ENCODE peak calls at places on chromosomes 12 and 14, in six cellular contexts. One of them, this sample, is unnamed.

GRCh38 chr14:62443796-62444195 is 601.5 kb downstream of the KCNH5 start:
- DNase-seq in A549: no peak
- DNase-seq in Peyer's patch: no peak
- DNase-seq in body of pancreas: no peak
- DNase-seq in tibial nerve: no peak
- DNase-seq in stomach: no peak
- DNase-seq in this sample: no peak

GRCh38 chr14:34223302-34224150 is 238.5 kb downstream of the SPTSSA start:
- DNase-seq in A549: no peak
- DNase-seq in Peyer's patch: no peak
- DNase-seq in body of pancreas: no peak
- DNase-seq in tibial nerve: no peak
- DNase-seq in stomach: no peak
- DNase-seq in this sample: no peak

GRCh38 chr14:71532349-71532748 is 399.9 kb upstream of the RGS6 start:
- DNase-seq in A549: no peak
- DNase-seq in Peyer's patch: no peak
- DNase-seq in body of pancreas: no peak
- DNase-seq in tibial nerve: no peak
- DNase-seq in stomach: no peak
- DNase-seq in this sample: no peak

GRCh38 chr12:112004041-112004440 is 8.9 kb downstream of the TMEM116 start:
- DNase-seq in A549: no peak
- DNase-seq in Peyer's patch: no peak
- DNase-seq in body of pancreas: no peak
- DNase-seq in tibial nerve: no peak
- DNase-seq in stomach: no peak
- DNase-seq in this sample: no peak

GRCh38 chr12:52006726-52007157 is at the start of gene TAMALIN:
- DNase-seq in A549: no peak
- DNase-seq in Peyer's patch: peak; percentile 90
- DNase-seq in body of pancreas: peak; percentile 71
- DNase-seq in tibial nerve: peak; percentile 62
- DNase-seq in stomach: peak; percentile 70
- DNase-seq in this sample: peak; percentile 94

GRCh38 chr12:55965240-55965639 is 602 bp downstream of the PMEL start:
- DNase-seq in A549: no peak
- DNase-seq in Peyer's patch: no peak
- DNase-seq in body of pancreas: no peak
- DNase-seq in tibial nerve: no peak
- DNase-seq in stomach: no peak
- DNase-seq in this sample: no peak

GRCh38 chr14:36657409-36658090 is 4.1 kb upstream of the PAX9 start:
- DNase-seq in A549: no peak
- DNase-seq in Peyer's patch: no peak
- DNase-seq in body of pancreas: peak; percentile 20
- DNase-seq in tibial nerve: no peak
- DNase-seq in stomach: no peak
- DNase-seq in this sample: no peak

GRCh38 chr12:52243264-52243773 is 10.3 kb downstream of the KRT7 start:
- DNase-seq in A549: no peak
- DNase-seq in Peyer's patch: no peak
- DNase-seq in body of pancreas: peak; percentile 52
- DNase-seq in tibial nerve: no peak
- DNase-seq in stomach: no peak
- DNase-seq in this sample: peak; percentile 56

GRCh38 chr12:25447046-25447445 is 106.0 kb downstream of the LMNTD1 start:
- DNase-seq in A549: no peak
- DNase-seq in Peyer's patch: no peak
- DNase-seq in body of pancreas: no peak
- DNase-seq in tibial nerve: no peak
- DNase-seq in stomach: no peak
- DNase-seq in this sample: no peak

GRCh38 chr12:78155546-78155945 is 324.9 kb downstream of the NAV3 start:
- DNase-seq in A549: no peak
- DNase-seq in Peyer's patch: no peak
- DNase-seq in body of pancreas: no peak
- DNase-seq in tibial nerve: no peak
- DNase-seq in stomach: no peak
- DNase-seq in this sample: no peak

GRCh38 chr12:120365675-120366340 is 3.2 kb downstream of the MSI1 start:
- DNase-seq in A549: no peak
- DNase-seq in Peyer's patch: peak; percentile 85
- DNase-seq in body of pancreas: peak; percentile 81
- DNase-seq in tibial nerve: no peak
- DNase-seq in stomach: peak; percentile 82
- DNase-seq in this sample: no peak

GRCh38 chr14:37197421-37198272 is at the start of gene MIPOL1:
- DNase-seq in A549: peak; percentile 76
- DNase-seq in Peyer's patch: peak; percentile 85
- DNase-seq in body of pancreas: peak; percentile 88
- DNase-seq in tibial nerve: peak; percentile 61
- DNase-seq in stomach: peak; percentile 88
- DNase-seq in this sample: peak; percentile 84

GRCh38 chr14:95258156-95258555 is 61.6 kb downstream of the CLMN start:
- DNase-seq in A549: no peak
- DNase-seq in Peyer's patch: no peak
- DNase-seq in body of pancreas: no peak
- DNase-seq in tibial nerve: no peak
- DNase-seq in stomach: peak; percentile 10
- DNase-seq in this sample: no peak

GRCh38 chr14:91947196-91948184 is at the start of gene FBLN5:
- DNase-seq in A549: peak; percentile 11
- DNase-seq in Peyer's patch: peak; percentile 66
- DNase-seq in body of pancreas: peak; percentile 75
- DNase-seq in tibial nerve: peak; percentile 32
- DNase-seq in stomach: peak; percentile 60
- DNase-seq in this sample: peak; percentile 80

GRCh38 chr12:131942671-131943070 is 7.1 kb upstream of the EP400 start:
- DNase-seq in A549: no peak
- DNase-seq in Peyer's patch: peak; percentile 34
- DNase-seq in body of pancreas: no peak
- DNase-seq in tibial nerve: no peak
- DNase-seq in stomach: peak; percentile 7
- DNase-seq in this sample: peak; percentile 69

GRCh38 chr12:120369476-120370342 is 745 bp upstream of the MSI1 start:
- DNase-seq in A549: no peak
- DNase-seq in Peyer's patch: no peak
- DNase-seq in body of pancreas: no peak
- DNase-seq in tibial nerve: no peak
- DNase-seq in stomach: no peak
- DNase-seq in this sample: no peak

GRCh38 chr12:4120316-4120920 is 153.1 kb upstream of the CCND2 start:
- DNase-seq in A549: no peak
- DNase-seq in Peyer's patch: no peak
- DNase-seq in body of pancreas: no peak
- DNase-seq in tibial nerve: no peak
- DNase-seq in stomach: no peak
- DNase-seq in this sample: no peak

GRCh38 chr12:32688786-32689185 is 9.7 kb downstream of the DNM1L start:
- DNase-seq in A549: no peak
- DNase-seq in Peyer's patch: no peak
- DNase-seq in body of pancreas: no peak
- DNase-seq in tibial nerve: no peak
- DNase-seq in stomach: no peak
- DNase-seq in this sample: no peak

DNA sequence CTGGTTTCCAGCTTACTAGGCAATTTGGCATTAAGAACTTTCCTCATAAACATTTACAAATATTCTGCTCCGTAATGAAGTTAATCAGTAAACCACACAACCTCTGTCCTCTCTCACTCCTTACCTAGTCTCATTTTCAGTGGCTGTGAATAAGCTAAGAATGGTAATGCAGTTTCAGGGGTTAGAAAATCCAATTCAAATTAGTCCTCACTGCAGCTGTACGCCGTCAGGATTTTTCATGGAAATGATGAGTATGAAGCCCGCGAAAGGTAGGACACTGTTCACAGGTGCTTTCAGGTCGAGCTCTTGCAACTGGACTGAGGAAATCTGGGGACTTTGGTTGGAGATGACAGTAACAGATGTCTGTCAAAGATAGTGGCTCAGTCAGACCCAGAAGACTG is 29.6 kb downstream of the NR1H4 start:
- DNase-seq in A549: no peak
- DNase-seq in Peyer's patch: no peak
- DNase-seq in body of pancreas: no peak
- DNase-seq in tibial nerve: no peak
- DNase-seq in stomach: no peak
- DNase-seq in this sample: no peak
- TF ChIP-seq POLR2A in A549: no peak
- TF ChIP-seq POLR2A in Peyer's patch: peak; percentile 45
- TF ChIP-seq POLR2A in body of pancreas: peak; percentile 51
- TF ChIP-seq POLR2A in tibial nerve: no peak
- TF ChIP-seq POLR2A in stomach: no peak
- TF ChIP-seq POLR2A in this sample: no peak

DNA sequence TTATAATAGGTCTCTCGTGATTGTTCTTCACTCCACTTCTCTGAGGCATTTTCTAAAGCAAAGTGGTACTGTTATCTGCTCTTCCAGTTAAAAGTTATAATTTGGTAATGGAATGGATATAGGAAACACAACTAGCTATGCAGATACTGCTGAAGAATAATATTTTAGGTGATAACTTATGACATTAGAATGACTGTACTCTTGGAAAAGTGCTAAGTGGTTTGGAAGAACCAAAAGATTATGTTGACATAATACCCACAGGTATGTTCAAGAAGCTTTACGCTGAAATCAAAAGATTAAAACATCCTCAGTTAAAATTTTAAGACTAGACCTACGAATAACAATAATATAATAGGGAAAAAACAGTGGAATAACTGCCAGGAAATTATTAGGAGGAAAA is 27.4 kb downstream of the WASHC3 start:
- DNase-seq in A549: no peak
- DNase-seq in Peyer's patch: no peak
- DNase-seq in body of pancreas: no peak
- DNase-seq in tibial nerve: no peak
- DNase-seq in stomach: no peak
- DNase-seq in this sample: no peak
- H3K27ac ChIP-seq in A549: no peak overlapping the region
- H3K27ac ChIP-seq in Peyer's patch: no peak overlapping the region
- H3K27ac ChIP-seq in body of pancreas: no peak overlapping the region
- H3K27ac ChIP-seq in tibial nerve: no peak overlapping the region
- H3K27ac ChIP-seq in stomach: no peak overlapping the region
- H3K27ac ChIP-seq in this sample: no peak overlapping the region

GRCh38 chr12:101931498-101932326 is 54.3 kb downstream of the DRAM1 start:
- DNase-seq in A549: no peak
- DNase-seq in Peyer's patch: no peak
- DNase-seq in body of pancreas: no peak
- DNase-seq in tibial nerve: no peak
- DNase-seq in stomach: no peak
- DNase-seq in this sample: no peak

GRCh38 chr12:101939856-101940265 is 62.5 kb downstream of the DRAM1 start:
- DNase-seq in A549: peak; percentile 41
- DNase-seq in Peyer's patch: peak; percentile 80
- DNase-seq in body of pancreas: peak; percentile 69
- DNase-seq in tibial nerve: peak; percentile 23
- DNase-seq in stomach: peak; percentile 60
- DNase-seq in this sample: no peak

GRCh38 chr12:101939306-101939705 is 61.9 kb downstream of the DRAM1 start:
- DNase-seq in A549: no peak
- DNase-seq in Peyer's patch: no peak
- DNase-seq in body of pancreas: no peak
- DNase-seq in tibial nerve: no peak
- DNase-seq in stomach: no peak
- DNase-seq in this sample: no peak

GRCh38 chr12:101933866-101934514 is 56.6 kb downstream of the DRAM1 start:
- DNase-seq in A549: no peak
- DNase-seq in Peyer's patch: no peak
- DNase-seq in body of pancreas: no peak
- DNase-seq in tibial nerve: peak; percentile 34
- DNase-seq in stomach: no peak
- DNase-seq in this sample: no peak

DNA sequence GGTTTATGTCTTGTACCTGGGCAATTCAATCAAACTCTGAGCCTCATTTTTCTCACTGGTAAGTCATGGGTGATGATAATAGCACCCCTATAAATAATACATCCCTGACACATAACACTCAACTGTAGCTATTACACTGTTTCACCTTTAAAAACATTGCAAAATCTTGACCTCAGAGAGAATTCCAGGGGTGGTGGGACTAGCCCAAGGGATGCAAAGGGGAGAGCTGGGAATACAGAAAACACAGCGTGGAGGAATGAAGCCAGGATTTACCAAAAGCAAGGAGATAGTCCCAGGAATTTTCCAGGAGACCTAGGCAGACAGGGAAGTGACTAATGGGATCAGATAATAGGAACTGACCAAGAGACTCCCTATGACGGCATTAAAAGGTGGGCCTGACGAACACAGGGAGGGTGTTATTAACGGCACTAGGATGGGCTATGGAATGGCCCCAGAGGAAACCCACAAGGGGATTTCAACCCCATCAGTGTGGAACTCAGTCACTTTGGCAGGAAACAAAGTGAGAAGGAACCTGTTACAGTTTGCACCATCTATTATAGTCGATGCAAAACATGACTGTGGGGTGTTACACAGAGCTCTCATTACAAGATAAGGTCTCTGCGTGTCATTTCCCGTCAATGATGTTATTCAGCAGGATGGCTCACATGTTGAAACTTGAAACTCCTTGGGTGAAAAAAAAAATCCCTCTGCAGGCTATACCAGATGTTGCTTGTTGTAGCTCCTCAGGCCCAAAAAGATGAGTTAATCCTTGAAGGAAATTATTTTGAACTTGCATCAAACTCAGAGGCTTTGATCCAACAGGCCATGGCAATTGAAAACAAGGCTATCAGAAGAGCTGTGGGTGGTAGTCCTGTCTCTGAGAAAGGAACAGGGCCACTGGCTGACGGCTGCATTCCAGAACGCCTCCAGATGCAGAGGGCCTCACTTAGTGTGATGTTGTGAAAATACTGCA is 58.7 kb downstream of the DRAM1 start:
- DNase-seq in A549: no peak
- DNase-seq in Peyer's patch: no peak
- DNase-seq in body of pancreas: peak; percentile 22
- DNase-seq in tibial nerve: peak; percentile 21
- DNase-seq in stomach: no peak
- DNase-seq in this sample: no peak
- TF ChIP-seq POLR2A in A549: no peak
- TF ChIP-seq POLR2A in Peyer's patch: no peak
- TF ChIP-seq POLR2A in body of pancreas: no peak
- TF ChIP-seq POLR2A in tibial nerve: peak; percentile 8
- TF ChIP-seq POLR2A in stomach: no peak
- TF ChIP-seq POLR2A in this sample: no peak

GRCh38 chr14:68892961-68893360 is 86.1 kb downstream of the ACTN1 start:
- DNase-seq in A549: no peak
- DNase-seq in Peyer's patch: no peak
- DNase-seq in body of pancreas: no peak
- DNase-seq in tibial nerve: no peak
- DNase-seq in stomach: no peak
- DNase-seq in this sample: no peak

GRCh38 chr14:68893566-68893965 is 85.5 kb downstream of the ACTN1 start:
- DNase-seq in A549: no peak
- DNase-seq in Peyer's patch: no peak
- DNase-seq in body of pancreas: no peak
- DNase-seq in tibial nerve: no peak
- DNase-seq in stomach: no peak
- DNase-seq in this sample: no peak

GRCh38 chr14:68895304-68895703 is 83.8 kb downstream of the ACTN1 start:
- DNase-seq in A549: no peak
- DNase-seq in Peyer's patch: no peak
- DNase-seq in body of pancreas: no peak
- DNase-seq in tibial nerve: no peak
- DNase-seq in stomach: no peak
- DNase-seq in this sample: no peak

GRCh38 chr14:68894802-68895201 is 84.3 kb downstream of the ACTN1 start:
- DNase-seq in A549: no peak
- DNase-seq in Peyer's patch: no peak
- DNase-seq in body of pancreas: no peak
- DNase-seq in tibial nerve: no peak
- DNase-seq in stomach: no peak
- DNase-seq in this sample: no peak

GRCh38 chr14:68894123-68894522 is 85.0 kb downstream of the ACTN1 start:
- DNase-seq in A549: no peak
- DNase-seq in Peyer's patch: no peak
- DNase-seq in body of pancreas: no peak
- DNase-seq in tibial nerve: no peak
- DNase-seq in stomach: no peak
- DNase-seq in this sample: no peak
- H3K27ac ChIP-seq in A549: no peak overlapping the region
- H3K27ac ChIP-seq in Peyer's patch: peak overlapping the region; percentile 51
- H3K27ac ChIP-seq in body of pancreas: no peak overlapping the region
- H3K27ac ChIP-seq in tibial nerve: no peak overlapping the region
- H3K27ac ChIP-seq in stomach: peak overlapping the region; percentile 57
- H3K27ac ChIP-seq in this sample: no peak overlapping the region

This sample was measured in spleen.